ENCODE peak calls at places on chromosomes 13 and 19, in five cellular contexts. Q is H7; H is stimulated activated CD8-positive, alpha-beta memory T cell treated with anti-CD3 and anti-CD28 coated beads, Interleukin-2, amount 100 ng/mL, for 1 hour; L is SIG-M5; O is activated CD4-positive, CD25-positive, alpha-beta regulatory T cell. Y is an unnamed sample.

GRCh38 chr19:52946322-52947310 is 16.1 kb downstream of the ZNF816 start:
- DNase-seq in Q (peak; percentile 94), H (no peak), L (no peak), O (no peak), Y (peak; percentile 90)

GRCh38 chr13:84126671-84127171 is 244.4 kb upstream of the SLITRK1 start:
- DNase-seq in Q (no peak), H (no peak), L (no peak), O (no peak), Y (no peak)

GRCh38 chr19:35751839-35752745 is 3.7 kb downstream of the LIN37 start:
- DNase-seq in Q (no peak), H (no peak), L (no peak), O (no peak), Y (no peak)

GRCh38 chr13:99425485-99426341 is 75.6 kb upstream of the TM9SF2 start:
- DNase-seq in Q (peak; percentile 50), H (no peak), L (peak; percentile 5), O (no peak), Y (no peak)

GRCh38 chr19:16398530-16399241 is 73.1 kb downstream of the EPS15L1 start:
- DNase-seq in Q (no peak), H (no peak), L (no peak), O (no peak), Y (no peak)

GRCh38 chr19:29873024-29873800 is 61.4 kb downstream of the CCNE1 start:
- DNase-seq in Q (peak; percentile 97), H (peak; percentile 33), L (no peak), O (peak; percentile 54), Y (peak; percentile 91)

GRCh38 chr19:17125728-17126677 is 50.4 kb downstream of the MYO9B start:
- DNase-seq in Q (peak; percentile 58), H (peak; percentile 42), L (peak; percentile 73), O (peak; percentile 29), Y (no peak)

GRCh38 chr13:38582133-38582532 is 104.7 kb upstream of the FREM2 start:
- DNase-seq in Q (peak; percentile 3), H (no peak), L (no peak), O (no peak), Y (peak; percentile 29)

GRCh38 chr13:113917523-113918371 is 53.9 kb upstream of the GAS6 start:
- DNase-seq in Q (no peak), H (no peak), L (no peak), O (no peak), Y (no peak)

GRCh38 chr19:1785310-1785709 is 26.8 kb downstream of the ATP8B3 start:
- DNase-seq in Q (no peak), H (no peak), L (no peak), O (no peak), Y (no peak)

GRCh38 chr19:34577531-34578101 is 96.1 kb downstream of the WTIP start:
- DNase-seq in Q (peak; percentile 25), H (no peak), L (no peak), O (no peak), Y (peak; percentile 63)

GRCh38 chr19:12938536-12939291 is at the start of gene CALR:
- DNase-seq in Q (peak; percentile 54), H (no peak), L (no peak), O (no peak), Y (no peak)

GRCh38 chr19:27762933-27763332 is 1450.0 kb downstream of the UQCRFS1 start:
- DNase-seq in Q (no peak), H (no peak), L (no peak), O (no peak), Y (no peak)

GRCh38 chr13:27118428-27119054 is 53.1 kb downstream of the USP12 start:
- DNase-seq in Q (no peak), H (no peak), L (no peak), O (no peak), Y (no peak)

GRCh38 chr19:35644987-35645679 is 3.0 kb upstream of the COX6B1 start:
- DNase-seq in Q (peak; percentile 94), H (no peak), L (no peak), O (peak; percentile 46), Y (peak; percentile 75)

GRCh38 chr19:36771275-36772231 is 1.1 kb downstream of the ZNF850 start:
- DNase-seq in Q (peak; percentile 26), H (no peak), L (no peak), O (no peak), Y (peak; percentile 59)

GRCh38 chr13:95660981-95661581 is 15.9 kb upstream of the DNAJC3 start:
- DNase-seq in Q (no peak), H (no peak), L (no peak), O (no peak), Y (peak; percentile 26)

GRCh38 chr13:21147827-21148226 is 28.5 kb downstream of the SKA3 start:
- DNase-seq in Q (peak; percentile 33), H (no peak), L (no peak), O (no peak), Y (no peak)

GRCh38 chr13:40362502-40362901 is 303.9 kb downstream of the FOXO1 start:
- DNase-seq in Q (no peak), H (no peak), L (no peak), O (no peak), Y (no peak)

GRCh38 chr13:52706074-52706473 is 33.5 kb downstream of the CNMD start:
- DNase-seq in Q (no peak), H (no peak), L (no peak), O (no peak), Y (no peak)

GRCh38 chr13:60627071-60627686 is 230.2 kb downstream of the TDRD3 start:
- DNase-seq in Q (peak; percentile 32), H (no peak), L (no peak), O (no peak), Y (peak; percentile 69)

GRCh38 chr19:13633522-13633922 is 127.2 kb upstream of the CACNA1A start:
- DNase-seq in Q (no peak), H (no peak), L (no peak), O (no peak), Y (no peak)

GRCh38 chr19:41682437-41682836 is 5.6 kb downstream of the CEACAM7 start:
- DNase-seq in Q (no peak), H (no peak), L (no peak), O (no peak), Y (no peak)

GRCh38 chr13:59450218-59450617 is 713.5 kb downstream of the DIAPH3 start:
- DNase-seq in Q (no peak), H (no peak), L (no peak), O (no peak), Y (no peak)

GRCh38 chr19:38993271-38993670 is 17.7 kb upstream of the FBXO17 start:
- DNase-seq in Q (no peak), H (no peak), L (no peak), O (no peak), Y (no peak)

GRCh38 chr13:95145587-95145986 is 155.7 kb downstream of the ABCC4 start:
- DNase-seq in Q (no peak), H (no peak), L (no peak), O (no peak), Y (no peak)

GRCh38 chr13:34734932-34735331 is 207.1 kb upstream of the NBEA start:
- DNase-seq in Q (no peak), H (no peak), L (no peak), O (no peak), Y (no peak)

GRCh38 chr19:5694952-5695648 is 5.0 kb downstream of the RPL36 start:
- DNase-seq in Q (no peak), H (no peak), L (no peak), O (no peak), Y (no peak)

GRCh38 chr13:99196466-99197256 is 4.0 kb upstream of the UBAC2 start:
- DNase-seq in Q (no peak), H (no peak), L (no peak), O (no peak), Y (no peak)

GRCh38 chr19:38057954-38058690 is 151.1 kb downstream of the SIPA1L3 start:
- DNase-seq in Q (peak; percentile 54), H (no peak), L (no peak), O (no peak), Y (no peak)

GRCh38 chr13:73677041-73677589 is 457.1 kb downstream of the KLF12 start:
- DNase-seq in Q (no peak), H (no peak), L (no peak), O (no peak), Y (no peak)

GRCh38 chr13:28889317-28889716 is 69.2 kb downstream of the MTUS2 start:
- DNase-seq in Q (no peak), H (no peak), L (no peak), O (no peak), Y (no peak)

GRCh38 chr19:56097306-56097705 is 23.8 kb downstream of the ZNF787 start:
- DNase-seq in Q (peak; percentile 62), H (no peak), L (no peak), O (no peak), Y (no peak)

GRCh38 chr19:4547303-4548237 is 7.7 kb upstream of the LRG1 start:
- DNase-seq in Q (peak; percentile 70), H (no peak), L (no peak), O (no peak), Y (peak; percentile 44)